ENCODE peak calls at places on chromosomes 12 and 14, in eight cellular contexts. One of them, this sample, is unnamed.

GRCh38 chr12:82034769-82035168 is 275.6 kb upstream of the PPFIA2 start:
- DNase-seq in A549: no peak
- DNase-seq in adrenal gland: no peak
- DNase-seq in colonic mucosa: no peak
- DNase-seq in cardiac muscle cell: no peak
- DNase-seq in right lobe of liver: no peak
- DNase-seq in heart left ventricle: no peak
- DNase-seq in OCI-LY7: no peak
- DNase-seq in this sample: no peak

GRCh38 chr12:27733052-27733656 is 22.5 kb downstream of the MRPS35 start:
- DNase-seq in A549: peak
- DNase-seq in adrenal gland: no peak
- DNase-seq in colonic mucosa: no peak
- DNase-seq in cardiac muscle cell: peak
- DNase-seq in right lobe of liver: no peak
- DNase-seq in heart left ventricle: no peak
- DNase-seq in OCI-LY7: peak
- DNase-seq in this sample: peak

GRCh38 chr12:5739862-5740370 is 205.1 kb downstream of the ANO2 start:
- DNase-seq in A549: no peak
- DNase-seq in adrenal gland: no peak
- DNase-seq in colonic mucosa: no peak
- DNase-seq in cardiac muscle cell: no peak
- DNase-seq in right lobe of liver: no peak
- DNase-seq in heart left ventricle: no peak
- DNase-seq in OCI-LY7: no peak
- DNase-seq in this sample: no peak

GRCh38 chr14:80959448-80960006 is 4.1 kb downstream of the TSHR start:
- DNase-seq in A549: no peak
- DNase-seq in adrenal gland: peak
- DNase-seq in colonic mucosa: peak
- DNase-seq in cardiac muscle cell: no peak
- DNase-seq in right lobe of liver: no peak
- DNase-seq in heart left ventricle: no peak
- DNase-seq in OCI-LY7: peak
- DNase-seq in this sample: no peak

GRCh38 chr12:118979763-118980406 is 1.5 kb upstream of the SRRM4 start:
- DNase-seq in A549: peak
- DNase-seq in adrenal gland: peak
- DNase-seq in colonic mucosa: peak
- DNase-seq in cardiac muscle cell: peak
- DNase-seq in right lobe of liver: peak
- DNase-seq in heart left ventricle: peak
- DNase-seq in OCI-LY7: peak
- DNase-seq in this sample: no peak

GRCh38 chr12:107236824-107237467 is 143.6 kb upstream of the CRY1 start:
- DNase-seq in A549: no peak
- DNase-seq in adrenal gland: no peak
- DNase-seq in colonic mucosa: no peak
- DNase-seq in cardiac muscle cell: no peak
- DNase-seq in right lobe of liver: no peak
- DNase-seq in heart left ventricle: no peak
- DNase-seq in OCI-LY7: no peak
- DNase-seq in this sample: peak

GRCh38 chr12:130529781-130530180 is 186.3 kb downstream of the RIMBP2 start:
- DNase-seq in A549: no peak
- DNase-seq in adrenal gland: no peak
- DNase-seq in colonic mucosa: no peak
- DNase-seq in cardiac muscle cell: no peak
- DNase-seq in right lobe of liver: no peak
- DNase-seq in heart left ventricle: no peak
- DNase-seq in OCI-LY7: no peak
- DNase-seq in this sample: no peak

GRCh38 chr12:32249701-32250270 is 143.1 kb downstream of the BICD1 start:
- DNase-seq in A549: no peak
- DNase-seq in adrenal gland: no peak
- DNase-seq in colonic mucosa: no peak
- DNase-seq in cardiac muscle cell: no peak
- DNase-seq in right lobe of liver: no peak
- DNase-seq in heart left ventricle: no peak
- DNase-seq in OCI-LY7: no peak
- DNase-seq in this sample: no peak

GRCh38 chr12:63301311-63301710 is 150.3 kb upstream of the AVPR1A start:
- DNase-seq in A549: no peak
- DNase-seq in adrenal gland: no peak
- DNase-seq in colonic mucosa: no peak
- DNase-seq in cardiac muscle cell: no peak
- DNase-seq in right lobe of liver: no peak
- DNase-seq in heart left ventricle: no peak
- DNase-seq in OCI-LY7: no peak
- DNase-seq in this sample: no peak

GRCh38 chr12:52660934-52661333 is 8.9 kb upstream of the KRT2 start:
- DNase-seq in A549: no peak
- DNase-seq in adrenal gland: no peak
- DNase-seq in colonic mucosa: no peak
- DNase-seq in cardiac muscle cell: no peak
- DNase-seq in right lobe of liver: no peak
- DNase-seq in heart left ventricle: no peak
- DNase-seq in OCI-LY7: no peak
- DNase-seq in this sample: no peak

GRCh38 chr12:105724651-105725050 is 394.2 kb downstream of the C12orf75 start:
- DNase-seq in A549: no peak
- DNase-seq in adrenal gland: no peak
- DNase-seq in colonic mucosa: no peak
- DNase-seq in cardiac muscle cell: peak
- DNase-seq in right lobe of liver: no peak
- DNase-seq in heart left ventricle: no peak
- DNase-seq in OCI-LY7: no peak
- DNase-seq in this sample: no peak

GRCh38 chr14:64971452-64971889 is 665 bp downstream of the RAB15 start:
- DNase-seq in A549: no peak
- DNase-seq in adrenal gland: no peak
- DNase-seq in colonic mucosa: peak
- DNase-seq in cardiac muscle cell: no peak
- DNase-seq in right lobe of liver: no peak
- DNase-seq in heart left ventricle: no peak
- DNase-seq in OCI-LY7: no peak
- DNase-seq in this sample: no peak

GRCh38 chr12:52085682-52086180 is 6.2 kb downstream of the SMIM41 start:
- DNase-seq in A549: no peak
- DNase-seq in adrenal gland: no peak
- DNase-seq in colonic mucosa: no peak
- DNase-seq in cardiac muscle cell: no peak
- DNase-seq in right lobe of liver: peak
- DNase-seq in heart left ventricle: no peak
- DNase-seq in OCI-LY7: no peak
- DNase-seq in this sample: no peak

GRCh38 chr14:32370720-32371119 is 41.6 kb downstream of the AKAP6 start:
- DNase-seq in A549: peak
- DNase-seq in adrenal gland: no peak
- DNase-seq in colonic mucosa: no peak
- DNase-seq in cardiac muscle cell: peak
- DNase-seq in right lobe of liver: no peak
- DNase-seq in heart left ventricle: no peak
- DNase-seq in OCI-LY7: no peak
- DNase-seq in this sample: peak

GRCh38 chr14:84807673-84808072 is 722.3 kb upstream of the FLRT2 start:
- DNase-seq in A549: no peak
- DNase-seq in adrenal gland: no peak
- DNase-seq in colonic mucosa: no peak
- DNase-seq in cardiac muscle cell: peak
- DNase-seq in right lobe of liver: no peak
- DNase-seq in heart left ventricle: no peak
- DNase-seq in OCI-LY7: no peak
- DNase-seq in this sample: no peak

GRCh38 chr14:57487771-57488170 is 5.9 kb downstream of the CCDC198 start:
- DNase-seq in A549: no peak
- DNase-seq in adrenal gland: no peak
- DNase-seq in colonic mucosa: no peak
- DNase-seq in cardiac muscle cell: no peak
- DNase-seq in right lobe of liver: no peak
- DNase-seq in heart left ventricle: no peak
- DNase-seq in OCI-LY7: no peak
- DNase-seq in this sample: no peak

GRCh38 chr12:123958876-123959275 is 13.8 kb downstream of the CCDC92 start:
- DNase-seq in A549: no peak
- DNase-seq in adrenal gland: no peak
- DNase-seq in colonic mucosa: no peak
- DNase-seq in cardiac muscle cell: no peak
- DNase-seq in right lobe of liver: no peak
- DNase-seq in heart left ventricle: no peak
- DNase-seq in OCI-LY7: no peak
- DNase-seq in this sample: no peak

GRCh38 chr14:59271734-59272133 is 83.3 kb downstream of the DAAM1 start:
- DNase-seq in A549: no peak
- DNase-seq in adrenal gland: no peak
- DNase-seq in colonic mucosa: no peak
- DNase-seq in cardiac muscle cell: peak
- DNase-seq in right lobe of liver: no peak
- DNase-seq in heart left ventricle: no peak
- DNase-seq in OCI-LY7: no peak
- DNase-seq in this sample: no peak

GRCh38 chr12:111788178-111788654 is 21.5 kb downstream of the ALDH2 start:
- DNase-seq in A549: peak
- DNase-seq in adrenal gland: peak
- DNase-seq in colonic mucosa: no peak
- DNase-seq in cardiac muscle cell: peak
- DNase-seq in right lobe of liver: peak
- DNase-seq in heart left ventricle: peak
- DNase-seq in OCI-LY7: peak
- DNase-seq in this sample: no peak

DNA sequence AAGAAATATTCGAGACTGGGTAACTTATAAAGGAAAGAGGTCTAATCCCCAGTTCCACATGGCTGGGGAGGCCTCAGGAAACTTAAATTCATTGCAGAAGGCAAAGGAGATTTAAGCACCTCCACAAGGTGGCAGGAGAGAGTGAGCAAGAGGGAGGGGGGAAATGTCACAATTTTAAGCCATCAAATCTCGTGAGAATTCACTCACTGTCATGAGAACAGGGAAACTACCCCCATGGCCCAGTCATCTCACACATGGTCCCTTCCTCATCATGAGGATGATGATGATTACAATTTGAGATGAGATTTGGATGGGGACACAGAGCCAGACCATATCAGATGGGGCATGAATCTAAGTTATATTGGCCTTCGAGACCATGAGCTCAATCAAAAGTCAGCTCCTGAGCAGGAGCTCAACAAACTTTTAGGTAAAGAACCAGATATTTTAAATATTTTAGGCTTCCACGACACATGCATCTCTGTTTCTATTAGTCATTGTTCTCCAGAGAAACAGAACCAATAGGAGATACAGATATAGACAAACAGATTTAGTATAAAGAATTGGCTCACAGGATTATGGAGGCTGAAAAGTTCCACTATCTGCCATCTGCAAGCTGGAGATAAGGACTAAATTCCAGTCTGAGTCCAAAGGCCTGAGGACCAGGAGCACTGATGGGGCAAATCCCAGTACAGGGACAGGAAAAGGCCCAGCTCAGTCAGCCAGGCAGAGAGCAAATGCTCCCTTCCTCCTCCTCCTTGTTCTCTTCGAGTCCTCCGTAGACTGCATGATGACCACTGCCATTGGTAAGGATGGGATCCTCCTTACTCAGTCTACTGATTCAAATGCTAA is 24.9 kb downstream of the DGLUCY start:
- DNase-seq in A549: peak
- DNase-seq in adrenal gland: no peak
- DNase-seq in colonic mucosa: peak
- DNase-seq in cardiac muscle cell: peak
- DNase-seq in right lobe of liver: no peak
- DNase-seq in heart left ventricle: no peak
- DNase-seq in OCI-LY7: peak
- DNase-seq in this sample: no peak
- TF ChIP-seq CTCF in A549: peak
- TF ChIP-seq CTCF in adrenal gland: peak
- TF ChIP-seq CTCF in colonic mucosa: peak
- TF ChIP-seq CTCF in cardiac muscle cell: peak
- TF ChIP-seq CTCF in right lobe of liver: peak
- TF ChIP-seq CTCF in heart left ventricle: peak
- TF ChIP-seq CTCF in OCI-LY7: peak
- TF ChIP-seq CTCF in this sample: peak

DNA sequence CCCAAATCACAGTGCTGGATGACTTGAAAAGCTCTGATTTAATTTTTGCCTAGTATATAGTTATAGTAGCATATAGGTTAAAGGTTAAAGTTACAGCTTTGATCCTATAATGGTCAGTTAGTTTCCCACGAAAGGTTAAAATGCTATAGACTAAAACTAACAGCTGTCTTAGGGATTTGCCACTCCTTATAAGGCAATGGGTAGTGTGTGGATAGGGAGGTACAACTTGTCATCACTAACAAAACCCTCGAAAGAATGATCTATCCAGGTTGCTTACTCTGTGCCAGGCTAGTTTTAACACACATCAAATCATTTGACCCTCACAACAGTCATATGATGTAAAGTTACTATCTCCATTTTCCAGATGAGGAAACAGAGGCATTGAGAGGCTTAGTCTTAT is 11.7 kb downstream of the RCOR1 start:
- DNase-seq in A549: no peak
- DNase-seq in adrenal gland: no peak
- DNase-seq in colonic mucosa: no peak
- DNase-seq in cardiac muscle cell: no peak
- DNase-seq in right lobe of liver: no peak
- DNase-seq in heart left ventricle: no peak
- DNase-seq in OCI-LY7: no peak
- DNase-seq in this sample: no peak
- H3K27ac ChIP-seq in A549: no peak
- H3K27ac ChIP-seq in adrenal gland: no peak
- H3K27ac ChIP-seq in colonic mucosa: no peak
- H3K27ac ChIP-seq in cardiac muscle cell: no peak
- H3K27ac ChIP-seq in right lobe of liver: no peak
- H3K27ac ChIP-seq in heart left ventricle: no peak
- H3K27ac ChIP-seq in OCI-LY7: no peak
- H3K27ac ChIP-seq in this sample: no peak

GRCh38 chr14:61628192-61628591 is 67.1 kb upstream of the HIF1A start:
- DNase-seq in A549: no peak
- DNase-seq in adrenal gland: no peak
- DNase-seq in colonic mucosa: no peak
- DNase-seq in cardiac muscle cell: no peak
- DNase-seq in right lobe of liver: no peak
- DNase-seq in heart left ventricle: no peak
- DNase-seq in OCI-LY7: no peak
- DNase-seq in this sample: no peak
- H3K4me3 ChIP-seq in A549: no peak
- H3K4me3 ChIP-seq in adrenal gland: no peak
- H3K4me3 ChIP-seq in colonic mucosa: no peak
- H3K4me3 ChIP-seq in cardiac muscle cell: no peak
- H3K4me3 ChIP-seq in right lobe of liver: no peak
- H3K4me3 ChIP-seq in heart left ventricle: no peak
- H3K4me3 ChIP-seq in OCI-LY7: no peak
- H3K4me3 ChIP-seq in this sample: no peak

GRCh38 chr12:15982471-15982870 is 71.3 kb downstream of the DERA start:
- DNase-seq in A549: peak
- DNase-seq in adrenal gland: no peak
- DNase-seq in colonic mucosa: no peak
- DNase-seq in cardiac muscle cell: peak
- DNase-seq in right lobe of liver: no peak
- DNase-seq in heart left ventricle: no peak
- DNase-seq in OCI-LY7: peak
- DNase-seq in this sample: no peak
- TF ChIP-seq CTCF in A549: no peak
- TF ChIP-seq CTCF in adrenal gland: peak
- TF ChIP-seq CTCF in colonic mucosa: no peak
- TF ChIP-seq CTCF in cardiac muscle cell: peak
- TF ChIP-seq CTCF in right lobe of liver: peak
- TF ChIP-seq CTCF in heart left ventricle: peak
- TF ChIP-seq CTCF in OCI-LY7: peak
- TF ChIP-seq CTCF in this sample: peak

This sample was measured in AG04450.